ENCODE peak calls at places on chromosomes 2 and 18, in five cellular contexts. One of them, this sample, is unnamed.

GRCh38 chr2:226869371-226869770 is 33.5 kb downstream of the RHBDD1 start:
- DNase-seq in H9: no peak
- DNase-seq in IMR-90: no peak
- DNase-seq in H1: no peak
- DNase-seq in neuronal stem cell: no peak
- DNase-seq in this sample: no peak

GRCh38 chr2:231364061-231364460 is 31.4 kb upstream of the B3GNT7 start:
- DNase-seq in H9: no peak
- DNase-seq in IMR-90: no peak
- DNase-seq in H1: no peak
- DNase-seq in neuronal stem cell: no peak
- DNase-seq in this sample: no peak

GRCh38 chr2:161954103-161954502 is 119.9 kb downstream of the DPP4 start:
- DNase-seq in H9: no peak
- DNase-seq in IMR-90: no peak
- DNase-seq in H1: no peak
- DNase-seq in neuronal stem cell: no peak
- DNase-seq in this sample: no peak

GRCh38 chr2:29502452-29502851 is 387.2 kb downstream of the CLIP4 start:
- DNase-seq in H9: no peak
- DNase-seq in IMR-90: peak
- DNase-seq in H1: no peak
- DNase-seq in neuronal stem cell: no peak
- DNase-seq in this sample: no peak

GRCh38 chr18:2905802-2906521 is 59.2 kb downstream of the EMILIN2 start:
- DNase-seq in H9: peak
- DNase-seq in IMR-90: no peak
- DNase-seq in H1: no peak
- DNase-seq in neuronal stem cell: no peak
- DNase-seq in this sample: peak

GRCh38 chr2:37775908-37776250 is 104.4 kb upstream of the CDC42EP3 start:
- DNase-seq in H9: no peak
- DNase-seq in IMR-90: peak
- DNase-seq in H1: no peak
- DNase-seq in neuronal stem cell: no peak
- DNase-seq in this sample: peak

GRCh38 chr18:5103286-5103685 is 93.8 kb downstream of the AKAIN1 start:
- DNase-seq in H9: no peak
- DNase-seq in IMR-90: no peak
- DNase-seq in H1: no peak
- DNase-seq in neuronal stem cell: no peak
- DNase-seq in this sample: no peak

GRCh38 chr18:14974088-14974487 is 226.1 kb downstream of the ANKRD30B start:
- DNase-seq in H9: no peak
- DNase-seq in IMR-90: no peak
- DNase-seq in H1: no peak
- DNase-seq in neuronal stem cell: no peak
- DNase-seq in this sample: no peak

GRCh38 chr2:215878476-215879063 is 134.8 kb downstream of the MREG start:
- DNase-seq in H9: no peak
- DNase-seq in IMR-90: peak
- DNase-seq in H1: no peak
- DNase-seq in neuronal stem cell: no peak
- DNase-seq in this sample: peak

GRCh38 chr18:46418657-46419260 is 238.3 kb downstream of the LOXHD1 start:
- DNase-seq in H9: no peak
- DNase-seq in IMR-90: no peak
- DNase-seq in H1: no peak
- DNase-seq in neuronal stem cell: no peak
- DNase-seq in this sample: no peak

DNA sequence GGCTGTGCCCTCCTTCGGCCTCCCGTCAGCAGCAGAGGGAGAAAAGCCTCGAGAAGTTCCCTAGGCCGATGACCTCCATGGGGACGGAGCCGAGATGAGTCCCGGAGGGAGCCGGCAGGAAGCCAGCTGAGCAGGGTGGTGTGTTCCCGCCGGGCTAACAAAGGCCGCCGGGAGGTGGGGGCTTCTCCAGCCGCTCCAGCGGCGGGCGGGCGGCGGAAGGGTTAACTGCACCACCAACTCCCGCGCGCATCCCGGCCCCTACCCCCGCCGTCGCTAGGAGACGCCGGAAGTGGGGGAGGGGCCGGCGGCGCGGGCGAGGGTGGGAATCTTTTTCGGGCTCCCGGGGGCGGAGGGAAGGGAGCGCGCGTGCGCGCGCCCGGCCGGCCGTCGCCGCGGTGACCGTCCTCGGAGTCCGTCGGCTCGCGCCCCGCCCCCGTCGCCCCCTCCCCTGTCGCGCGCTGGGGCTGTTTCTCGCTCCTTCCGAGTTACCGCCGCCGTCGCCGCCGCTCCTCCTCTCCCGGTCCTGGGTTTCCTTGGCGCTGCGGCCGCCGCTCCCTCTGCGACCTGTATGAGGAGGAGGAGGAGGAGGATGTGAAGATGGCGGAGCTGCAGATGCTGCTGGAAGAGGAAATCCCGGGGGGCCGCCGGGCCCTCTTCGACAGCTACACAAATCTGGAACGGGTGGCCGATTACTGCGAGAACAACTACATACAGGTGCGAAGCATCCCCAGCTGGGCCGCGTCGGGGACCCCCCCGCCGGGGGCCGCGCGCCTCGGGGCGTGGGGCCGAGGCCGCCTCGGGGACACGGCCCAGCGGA is at the start of gene ABI2:
- DNase-seq in H9: peak
- DNase-seq in IMR-90: peak
- DNase-seq in H1: peak
- DNase-seq in neuronal stem cell: peak
- DNase-seq in this sample: peak
- H2BK5ac ChIP-seq in H9: peak
- H2BK5ac ChIP-seq in IMR-90: peak
- H2BK5ac ChIP-seq in H1: peak
- H2BK5ac ChIP-seq in neuronal stem cell: peak
- H2BK5ac ChIP-seq in this sample: peak

GRCh38 chr2:96484096-96484495 is 21.1 kb downstream of the NEURL3 start:
- DNase-seq in H9: no peak
- DNase-seq in IMR-90: no peak
- DNase-seq in H1: no peak
- DNase-seq in neuronal stem cell: no peak
- DNase-seq in this sample: no peak

GRCh38 chr2:96489261-96489660 is 15.9 kb downstream of the NEURL3 start:
- DNase-seq in H9: no peak
- DNase-seq in IMR-90: no peak
- DNase-seq in H1: no peak
- DNase-seq in neuronal stem cell: no peak
- DNase-seq in this sample: no peak

GRCh38 chr2:96489673-96490072 is 15.5 kb downstream of the NEURL3 start:
- DNase-seq in H9: no peak
- DNase-seq in IMR-90: no peak
- DNase-seq in H1: no peak
- DNase-seq in neuronal stem cell: no peak
- DNase-seq in this sample: no peak

GRCh38 chr2:96485350-96485749 is 19.8 kb downstream of the NEURL3 start:
- DNase-seq in H9: peak
- DNase-seq in IMR-90: no peak
- DNase-seq in H1: no peak
- DNase-seq in neuronal stem cell: no peak
- DNase-seq in this sample: no peak

GRCh38 chr2:96485751-96486643 is 19.2 kb downstream of the NEURL3 start:
- DNase-seq in H9: peak
- DNase-seq in IMR-90: peak
- DNase-seq in H1: no peak
- DNase-seq in neuronal stem cell: no peak
- DNase-seq in this sample: peak
- H3K9ac ChIP-seq in H9: no peak
- H3K9ac ChIP-seq in IMR-90: peak
- H3K9ac ChIP-seq in H1: no peak
- H3K9ac ChIP-seq in neuronal stem cell: no peak
- H3K9ac ChIP-seq in this sample: peak

GRCh38 chr2:10773841-10774341 is 38.7 kb downstream of the PDIA6 start:
- DNase-seq in H9: no peak
- DNase-seq in IMR-90: no peak
- DNase-seq in H1: no peak
- DNase-seq in neuronal stem cell: no peak
- DNase-seq in this sample: no peak
- H4K91ac ChIP-seq in H9: no peak
- H4K91ac ChIP-seq in IMR-90: no peak
- H4K91ac ChIP-seq in H1: no peak
- H4K91ac ChIP-seq in neuronal stem cell: no peak
- H4K91ac ChIP-seq in this sample: peak

GRCh38 chr2:27369471-27370025 is 590 bp downstream of the EIF2B4 start:
- DNase-seq in H9: peak
- DNase-seq in IMR-90: peak
- DNase-seq in H1: no peak
- DNase-seq in neuronal stem cell: no peak
- DNase-seq in this sample: no peak
- H2BK5ac ChIP-seq in H9: no peak
- H2BK5ac ChIP-seq in IMR-90: peak
- H2BK5ac ChIP-seq in H1: peak
- H2BK5ac ChIP-seq in neuronal stem cell: peak
- H2BK5ac ChIP-seq in this sample: no peak

DNA sequence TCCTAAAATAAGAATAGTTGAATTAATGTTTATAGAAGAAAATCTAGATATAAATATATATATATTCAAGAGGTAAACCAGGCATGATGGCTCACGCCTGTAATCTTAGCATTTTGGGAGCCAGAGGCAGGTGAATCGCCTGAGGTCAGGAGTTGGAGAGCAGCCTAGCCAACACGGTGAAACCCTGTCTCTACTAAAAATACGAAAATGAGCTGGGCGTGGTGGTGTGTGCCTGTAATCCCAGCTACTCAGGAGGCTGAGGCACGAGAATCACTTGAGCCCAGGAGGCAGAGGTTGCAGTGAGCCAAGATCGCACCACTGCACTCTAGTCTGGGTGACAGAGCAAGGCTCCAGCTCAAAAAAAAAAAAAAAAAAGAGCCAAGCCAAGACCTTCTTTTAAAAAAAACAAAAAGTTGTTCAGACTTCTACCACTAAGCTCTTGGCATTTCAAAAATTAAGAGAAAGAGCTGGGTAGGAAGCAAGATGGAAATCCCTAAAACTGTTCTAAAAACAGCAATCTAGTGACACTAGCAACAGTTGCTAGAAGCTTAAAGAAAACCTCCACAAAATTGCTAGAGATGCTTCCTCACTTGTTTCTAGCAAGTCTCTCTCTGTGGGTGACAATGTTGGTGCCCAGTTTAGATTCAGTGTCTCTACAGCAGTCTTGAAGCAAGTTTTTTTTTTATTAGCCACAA is 70.4 kb downstream of the ANKRD44 start:
- DNase-seq in H9: no peak
- DNase-seq in IMR-90: no peak
- DNase-seq in H1: no peak
- DNase-seq in neuronal stem cell: no peak
- DNase-seq in this sample: no peak
- H3K9ac ChIP-seq in H9: no peak
- H3K9ac ChIP-seq in IMR-90: no peak
- H3K9ac ChIP-seq in H1: no peak
- H3K9ac ChIP-seq in neuronal stem cell: no peak
- H3K9ac ChIP-seq in this sample: no peak

GRCh38 chr2:16684676-16685339 is 19.2 kb upstream of the CYRIA start:
- DNase-seq in H9: no peak
- DNase-seq in IMR-90: no peak
- DNase-seq in H1: no peak
- DNase-seq in neuronal stem cell: no peak
- DNase-seq in this sample: no peak
- H4K91ac ChIP-seq in H9: no peak
- H4K91ac ChIP-seq in IMR-90: no peak
- H4K91ac ChIP-seq in H1: no peak
- H4K91ac ChIP-seq in neuronal stem cell: no peak
- H4K91ac ChIP-seq in this sample: no peak

GRCh38 chr18:77113361-77114069 is 19.1 kb downstream of the MBP start:
- DNase-seq in H9: no peak
- DNase-seq in IMR-90: no peak
- DNase-seq in H1: no peak
- DNase-seq in neuronal stem cell: no peak
- DNase-seq in this sample: no peak

GRCh38 chr18:77114070-77114563 is 18.5 kb downstream of the MBP start:
- DNase-seq in H9: no peak
- DNase-seq in IMR-90: no peak
- DNase-seq in H1: no peak
- DNase-seq in neuronal stem cell: no peak
- DNase-seq in this sample: no peak

GRCh38 chr18:77116201-77117080 is 16.1 kb downstream of the MBP start:
- DNase-seq in H9: no peak
- DNase-seq in IMR-90: no peak
- DNase-seq in H1: no peak
- DNase-seq in neuronal stem cell: no peak
- DNase-seq in this sample: no peak

GRCh38 chr18:77115461-77115907 is 17.1 kb downstream of the MBP start:
- DNase-seq in H9: no peak
- DNase-seq in IMR-90: no peak
- DNase-seq in H1: no peak
- DNase-seq in neuronal stem cell: no peak
- DNase-seq in this sample: no peak

GRCh38 chr18:77114564-77115391 is 17.8 kb downstream of the MBP start:
- DNase-seq in H9: no peak
- DNase-seq in IMR-90: peak
- DNase-seq in H1: no peak
- DNase-seq in neuronal stem cell: no peak
- DNase-seq in this sample: peak
- H2BK5ac ChIP-seq in H9: no peak
- H2BK5ac ChIP-seq in IMR-90: peak
- H2BK5ac ChIP-seq in H1: no peak
- H2BK5ac ChIP-seq in neuronal stem cell: no peak
- H2BK5ac ChIP-seq in this sample: peak

GRCh38 chr18:13308369-13308768 is 89.8 kb downstream of the LDLRAD4 start:
- DNase-seq in H9: no peak
- DNase-seq in IMR-90: no peak
- DNase-seq in H1: no peak
- DNase-seq in neuronal stem cell: no peak
- DNase-seq in this sample: no peak
- H3K9ac ChIP-seq in H9: no peak
- H3K9ac ChIP-seq in IMR-90: no peak
- H3K9ac ChIP-seq in H1: no peak
- H3K9ac ChIP-seq in neuronal stem cell: no peak
- H3K9ac ChIP-seq in this sample: no peak

This sample was measured in mesenchymal stem cell.